ENCODE peak calls at places on chromosome 5, in four cellular contexts. One of them, this sample, is unnamed.
A peak's percentile ranks its signal among the peaks of the same experiment; 100 is the strongest.

GRCh38 chr5:180787025-180787424 is 15.6 kb downstream of the MGAT1 start:
- DNase-seq in GM04504: no peak
- DNase-seq in activated effector memory CD4-positive, alpha-beta T cell treated with Interleukin-2 at 50 U/mL for 16 hours: no peak
- DNase-seq in ureter: no peak
- DNase-seq in this sample: no peak

GRCh38 chr5:31860726-31861432 is 221.9 kb downstream of the PDZD2 start:
- DNase-seq in GM04504: no peak
- DNase-seq in activated effector memory CD4-positive, alpha-beta T cell treated with Interleukin-2 at 50 U/mL for 16 hours: no peak
- DNase-seq in ureter: no peak
- DNase-seq in this sample: no peak

GRCh38 chr5:82863260-82863659 is 213.9 kb downstream of the TMEM167A start:
- DNase-seq in GM04504: no peak
- DNase-seq in activated effector memory CD4-positive, alpha-beta T cell treated with Interleukin-2 at 50 U/mL for 16 hours: no peak
- DNase-seq in ureter: no peak
- DNase-seq in this sample: no peak

GRCh38 chr5:139982157-139982974 is 60.7 kb downstream of the NRG2 start:
- DNase-seq in GM04504: no peak
- DNase-seq in activated effector memory CD4-positive, alpha-beta T cell treated with Interleukin-2 at 50 U/mL for 16 hours: no peak
- DNase-seq in ureter: no peak
- DNase-seq in this sample: no peak

GRCh38 chr5:130720355-130720754 is 444.7 kb downstream of the HINT1 start:
- DNase-seq in GM04504: peak; percentile 17
- DNase-seq in activated effector memory CD4-positive, alpha-beta T cell treated with Interleukin-2 at 50 U/mL for 16 hours: no peak
- DNase-seq in ureter: no peak
- DNase-seq in this sample: no peak

GRCh38 chr5:37774912-37775483 is 64.8 kb downstream of the GDNF start:
- DNase-seq in GM04504: no peak
- DNase-seq in activated effector memory CD4-positive, alpha-beta T cell treated with Interleukin-2 at 50 U/mL for 16 hours: no peak
- DNase-seq in ureter: no peak
- DNase-seq in this sample: no peak

GRCh38 chr5:153153086-153153485 is 337.4 kb upstream of the GRIA1 start:
- DNase-seq in GM04504: peak; percentile 60
- DNase-seq in activated effector memory CD4-positive, alpha-beta T cell treated with Interleukin-2 at 50 U/mL for 16 hours: no peak
- DNase-seq in ureter: no peak
- DNase-seq in this sample: no peak

GRCh38 chr5:3056901-3057300 is 305.4 kb upstream of the IRX2 start:
- DNase-seq in GM04504: no peak
- DNase-seq in activated effector memory CD4-positive, alpha-beta T cell treated with Interleukin-2 at 50 U/mL for 16 hours: no peak
- DNase-seq in ureter: no peak
- DNase-seq in this sample: no peak

GRCh38 chr5:80736730-80737129 is 81.9 kb upstream of the DHFR start:
- DNase-seq in GM04504: no peak
- DNase-seq in activated effector memory CD4-positive, alpha-beta T cell treated with Interleukin-2 at 50 U/mL for 16 hours: no peak
- DNase-seq in ureter: no peak
- DNase-seq in this sample: no peak

GRCh38 chr5:132756542-132756941 is 9.3 kb downstream of the CCNI2 start:
- DNase-seq in GM04504: no peak
- DNase-seq in activated effector memory CD4-positive, alpha-beta T cell treated with Interleukin-2 at 50 U/mL for 16 hours: no peak
- DNase-seq in ureter: no peak
- DNase-seq in this sample: no peak

GRCh38 chr5:42579320-42579719 is 156.1 kb downstream of the GHR start:
- DNase-seq in GM04504: no peak
- DNase-seq in activated effector memory CD4-positive, alpha-beta T cell treated with Interleukin-2 at 50 U/mL for 16 hours: no peak
- DNase-seq in ureter: no peak
- DNase-seq in this sample: no peak

GRCh38 chr5:149939572-149939971 is 5.0 kb downstream of the PDE6A start:
- DNase-seq in GM04504: no peak
- DNase-seq in activated effector memory CD4-positive, alpha-beta T cell treated with Interleukin-2 at 50 U/mL for 16 hours: no peak
- DNase-seq in ureter: no peak
- DNase-seq in this sample: no peak

GRCh38 chr5:95163079-95163478 is 121.8 kb downstream of the MCTP1 start:
- DNase-seq in GM04504: no peak
- DNase-seq in activated effector memory CD4-positive, alpha-beta T cell treated with Interleukin-2 at 50 U/mL for 16 hours: no peak
- DNase-seq in ureter: no peak
- DNase-seq in this sample: no peak

GRCh38 chr5:24788829-24789509 is 144.2 kb upstream of the CDH10 start:
- DNase-seq in GM04504: peak; percentile 90
- DNase-seq in activated effector memory CD4-positive, alpha-beta T cell treated with Interleukin-2 at 50 U/mL for 16 hours: no peak
- DNase-seq in ureter: no peak
- DNase-seq in this sample: no peak

GRCh38 chr5:177447611-177448243 is 1.1 kb downstream of the PRR7 start:
- DNase-seq in GM04504: no peak
- DNase-seq in activated effector memory CD4-positive, alpha-beta T cell treated with Interleukin-2 at 50 U/mL for 16 hours: no peak
- DNase-seq in ureter: no peak
- DNase-seq in this sample: no peak

GRCh38 chr5:56829137-56829536 is 13.8 kb downstream of the MAP3K1 start:
- DNase-seq in GM04504: no peak
- DNase-seq in activated effector memory CD4-positive, alpha-beta T cell treated with Interleukin-2 at 50 U/mL for 16 hours: peak; percentile 41
- DNase-seq in ureter: no peak
- DNase-seq in this sample: no peak

GRCh38 chr5:8729437-8729836 is 816.4 kb downstream of the SEMA5A start:
- DNase-seq in GM04504: no peak
- DNase-seq in activated effector memory CD4-positive, alpha-beta T cell treated with Interleukin-2 at 50 U/mL for 16 hours: no peak
- DNase-seq in ureter: no peak
- DNase-seq in this sample: no peak

GRCh38 chr5:39417979-39418378 is 6.8 kb downstream of the DAB2 start:
- DNase-seq in GM04504: no peak
- DNase-seq in activated effector memory CD4-positive, alpha-beta T cell treated with Interleukin-2 at 50 U/mL for 16 hours: no peak
- DNase-seq in ureter: no peak
- DNase-seq in this sample: no peak

GRCh38 chr5:42502613-42503470 is 79.6 kb downstream of the GHR start:
- DNase-seq in GM04504: no peak
- DNase-seq in activated effector memory CD4-positive, alpha-beta T cell treated with Interleukin-2 at 50 U/mL for 16 hours: no peak
- DNase-seq in ureter: no peak
- DNase-seq in this sample: no peak

GRCh38 chr5:9716838-9717281 is 86.7 kb upstream of the TAS2R1 start:
- DNase-seq in GM04504: no peak
- DNase-seq in activated effector memory CD4-positive, alpha-beta T cell treated with Interleukin-2 at 50 U/mL for 16 hours: no peak
- DNase-seq in ureter: no peak
- DNase-seq in this sample: no peak

GRCh38 chr5:55650391-55650790 is 61.7 kb downstream of the SLC38A9 start:
- DNase-seq in GM04504: no peak
- DNase-seq in activated effector memory CD4-positive, alpha-beta T cell treated with Interleukin-2 at 50 U/mL for 16 hours: no peak
- DNase-seq in ureter: no peak
- DNase-seq in this sample: no peak

GRCh38 chr5:141843156-141843927 is 34.9 kb downstream of the PCDH1 start:
- DNase-seq in GM04504: no peak
- DNase-seq in activated effector memory CD4-positive, alpha-beta T cell treated with Interleukin-2 at 50 U/mL for 16 hours: no peak
- DNase-seq in ureter: peak; percentile 58
- DNase-seq in this sample: no peak